ENCODE peak calls at places on chromosomes 3 and 15, in five cellular contexts. K is transverse colon, W is IMR-90, E is HFFc6, F is NCI-H2081 treated with DMSO at 0.1 percent for 48 hours. N is an unnamed sample.

GRCh38 chr3:112354642-112355333 is 21.8 kb downstream of the CD200 start:
- DNase-seq in W (no peak), K (no peak), F (no peak), E (no peak), N (no peak)

GRCh38 chr15:56537881-56538280 is 72.9 kb upstream of the MNS1 start:
- DNase-seq in E (no peak), F (no peak), K (peak), W (no peak), N (peak)

GRCh38 chr15:36109943-36110658 is 469.3 kb upstream of the CDIN1 start:
- DNase-seq in E (peak), F (no peak), K (no peak), W (peak), N (no peak)

GRCh38 chr3:134885877-134886621 is 91.0 kb downstream of the EPHB1 start:
- DNase-seq in F (no peak), W (no peak), K (no peak), E (peak), N (no peak)

GRCh38 chr3:184592411-184593200 is 31.0 kb downstream of the EPHB3 start:
- DNase-seq in F (no peak), E (no peak), K (no peak), W (peak), N (no peak)

GRCh38 chr3:115652738-115653137 is 29.4 kb downstream of the GAP43 start:
- DNase-seq in K (no peak), W (no peak), F (no peak), E (no peak), N (no peak)

GRCh38 chr3:113268917-113269316 is 57.6 kb downstream of the BOC start:
- DNase-seq in K (no peak), F (no peak), E (no peak), W (no peak), N (no peak)

GRCh38 chr15:70098170-70098460 is 398 bp upstream of the TLE3 start:
- DNase-seq in K (peak), E (no peak), W (no peak), F (no peak), N (no peak)

GRCh38 chr3:69865920-69866679 is 126.8 kb downstream of the MITF start:
- DNase-seq in K (peak), W (peak), E (no peak), F (no peak), N (no peak)

GRCh38 chr15:58360421-58361090 is 71.2 kb upstream of the LIPC start:
- DNase-seq in W (no peak), E (no peak), K (no peak), F (no peak), N (no peak)

GRCh38 chr3:142866841-142867631 is 21.8 kb downstream of the PCOLCE2 start:
- DNase-seq in K (no peak), E (no peak), W (no peak), F (peak), N (no peak)

GRCh38 chr15:81740402-81740801 is 305.4 kb downstream of the MEX3B start:
- DNase-seq in K (no peak), E (no peak), W (peak), F (no peak), N (no peak)

GRCh38 chr3:51716805-51717204 is 9.9 kb downstream of the GRM2 start:
- DNase-seq in K (no peak), F (no peak), E (no peak), W (no peak), N (no peak)

GRCh38 chr3:32238027-32238815 is at the start of gene CMTM8:
- DNase-seq in K (peak), E (no peak), W (no peak), F (no peak), N (peak)

GRCh38 chr3:12979947-12980487 is 93.2 kb downstream of the IQSEC1 start:
- DNase-seq in W (no peak), F (no peak), K (no peak), E (no peak), N (no peak)

GRCh38 chr3:29577250-29577649 is 296.4 kb downstream of the RBMS3 start:
- DNase-seq in E (no peak), K (no peak), W (no peak), F (no peak), N (no peak)

GRCh38 chr3:191303596-191303995 is 25.6 kb upstream of the CCDC50 start:
- DNase-seq in K (no peak), E (no peak), W (no peak), F (no peak), N (no peak)

GRCh38 chr3:190862209-190863118 is at the start of gene GMNC:
- DNase-seq in F (no peak), K (peak), E (peak), W (peak), N (peak)

GRCh38 chr3:41679412-41679811 is 282.5 kb downstream of the ULK4 start:
- DNase-seq in E (no peak), W (peak), K (no peak), F (no peak), N (no peak)

GRCh38 chr15:73631915-73632669 is 1.1 kb downstream of the NPTN start:
- DNase-seq in W (peak), E (peak), K (peak), F (no peak), N (no peak)

GRCh38 chr3:29694783-29695182 is 413.9 kb downstream of the RBMS3 start:
- DNase-seq in K (no peak), E (peak), W (peak), F (no peak), N (no peak)

GRCh38 chr3:171268677-171269076 is 191.5 kb downstream of the TNIK start:
- DNase-seq in K (no peak), F (no peak), E (no peak), W (no peak), N (no peak)

GRCh38 chr3:100107227-100107626 is 7.1 kb downstream of the FILIP1L start:
- DNase-seq in E (peak), W (peak), F (no peak), K (no peak), N (no peak)

GRCh38 chr3:31213869-31214486 is 318.7 kb upstream of the STT3B start:
- DNase-seq in K (peak), W (no peak), E (no peak), F (no peak), N (no peak)

GRCh38 chr15:40857601-40858351 is 13.9 kb downstream of the SPINT1 start:
- DNase-seq in E (peak), W (peak), K (peak), F (no peak), N (peak)

GRCh38 chr3:34015204-34016142 is 217.0 kb downstream of the PDCD6IP start:
- DNase-seq in K (no peak), F (no peak), E (no peak), W (peak), N (no peak)